ENCODE peak calls at places on chromosomes 13 and 19, in six cellular contexts. K is hippocampal formation, Z is fibroblast of mammary gland, E is GM04504, C is colonic mucosa, I is HT-29. U is an unnamed sample.

GRCh38 chr19:55082023-55082851 is 6.6 kb downstream of the EPS8L1 start:
- DNase-seq in K (no peak), Z (peak), E (no peak), C (no peak), I (peak), U (no peak)

GRCh38 chr13:75368167-75368566 is 113.8 kb downstream of the TBC1D4 start:
- DNase-seq in K (no peak), Z (peak), E (no peak), C (no peak), I (no peak), U (peak)

GRCh38 chr13:105925496-105925895 is 610.0 kb downstream of the EFNB2 start:
- DNase-seq in K (no peak), Z (peak), E (peak), C (no peak), I (no peak), U (peak)

GRCh38 chr19:8423821-8424223 is 10.7 kb downstream of the MARCHF2 start:
- DNase-seq in K (no peak), Z (peak), E (peak), C (peak), I (peak), U (peak)

GRCh38 chr19:44648536-44649370 is 5.0 kb downstream of the PVR start:
- DNase-seq in K (no peak), Z (peak), E (peak), C (no peak), I (no peak), U (no peak)

GRCh38 chr19:8615813-8616596 is 5.5 kb upstream of the ADAMTS10 start:
- DNase-seq in K (no peak), Z (peak), E (no peak), C (peak), I (peak), U (peak)

GRCh38 chr19:18894254-18895037 is 1.5 kb downstream of the CERS1 start:
- DNase-seq in K (peak), Z (peak), E (no peak), C (no peak), I (no peak), U (peak)

GRCh38 chr19:56477429-56478338 is 539 bp upstream of the ZNF667 start:
- DNase-seq in K (peak), Z (peak), E (peak), C (peak), I (no peak), U (no peak)

GRCh38 chr19:1101337-1101698 is 2.5 kb upstream of the GPX4 start:
- DNase-seq in K (no peak), Z (no peak), E (no peak), C (peak), I (no peak), U (peak)

GRCh38 chr13:24348385-24348784 is 39.0 kb downstream of the C1QTNF9 start:
- DNase-seq in K (no peak), Z (no peak), E (no peak), C (no peak), I (no peak), U (no peak)

GRCh38 chr13:30696278-30697176 is 38.8 kb upstream of the ALOX5AP start:
- DNase-seq in K (no peak), Z (peak), E (no peak), C (peak), I (no peak), U (no peak)

GRCh38 chr19:2607712-2608601 is 94.5 kb downstream of the GNG7 start:
- DNase-seq in K (no peak), Z (no peak), E (no peak), C (no peak), I (no peak), U (no peak)

GRCh38 chr13:96112936-96113335 is 23.0 kb downstream of the HS6ST3 start:
- DNase-seq in K (no peak), Z (peak), E (no peak), C (no peak), I (no peak), U (peak)

GRCh38 chr13:31174018-31174417 is 12.3 kb upstream of the HSPH1 start:
- DNase-seq in K (no peak), Z (peak), E (no peak), C (no peak), I (no peak), U (peak)

GRCh38 chr13:24251525-24251924 is 57.9 kb upstream of the C1QTNF9 start:
- DNase-seq in K (no peak), Z (no peak), E (no peak), C (no peak), I (no peak), U (no peak)

GRCh38 chr19:16351133-16351809 is 26.6 kb downstream of the KLF2 start:
- DNase-seq in K (no peak), Z (peak), E (no peak), C (no peak), I (no peak), U (no peak)

GRCh38 chr19:41255171-41255570 is 9.0 kb upstream of the HNRNPUL1 start:
- DNase-seq in K (no peak), Z (no peak), E (no peak), C (no peak), I (no peak), U (no peak)

GRCh38 chr19:41945135-41945766 is 13.9 kb downstream of the RABAC1 start:
- DNase-seq in K (no peak), Z (no peak), E (no peak), C (peak), I (no peak), U (no peak)

GRCh38 chr19:45164577-45165335 is 4.0 kb upstream of the NKPD1 start:
- DNase-seq in K (no peak), Z (peak), E (no peak), C (peak), I (peak), U (no peak)

U was measured in HCEC 1CT.